ENCODE peak calls at places on chromosomes 16 and 17, in nine cellular contexts. X, G, R, Z, O, Q, T, A and S are unnamed samples.

GRCh38 chr16:31286421-31287032 is 26.8 kb downstream of the ITGAM start:
- DNase-seq in O (no peak), Z (no peak), A (no peak), Q (no peak), G (no peak), X (no peak), T (no peak), R (no peak), S (no peak)

GRCh38 chr17:7004398-7005253 is 7.8 kb upstream of the RNASEK start:
- DNase-seq in X (no peak), Q (peak; percentile 73), R (no peak), G (no peak), T (no peak), A (peak; percentile 64), O (no peak), Z (peak; percentile 74), S (no peak)

GRCh38 chr17:33889766-33890165 is 365.3 kb upstream of the CCL2 start:
- DNase-seq in T (no peak), A (no peak), R (no peak), X (no peak), G (no peak), O (no peak), Q (no peak), Z (no peak), S (no peak)

GRCh38 chr17:66508896-66509843 is 206.8 kb downstream of the PRKCA start:
- DNase-seq in T (no peak), Z (peak; percentile 83), X (no peak), Q (peak; percentile 94), G (peak; percentile 82), R (peak; percentile 20), O (peak; percentile 46), A (peak; percentile 77), S (no peak)

GRCh38 chr17:48915459-48916282 is 7.5 kb downstream of the UBE2Z start:
- DNase-seq in Z (peak; percentile 71), R (no peak), T (peak; percentile 22), X (no peak), O (peak; percentile 12), Q (peak; percentile 99), G (peak; percentile 83), A (no peak), S (no peak)

GRCh38 chr16:76676356-76676755 is 399.2 kb downstream of the CNTNAP4 start:
- DNase-seq in G (no peak), A (no peak), Q (peak; percentile 97), X (no peak), O (no peak), Z (no peak), R (no peak), T (no peak), S (no peak)

GRCh38 chr17:4858068-4858879 is 25.1 kb downstream of the MINK1 start:
- DNase-seq in X (peak; percentile 48), O (no peak), T (no peak), A (no peak), Z (peak; percentile 88), G (no peak), R (no peak), Q (peak; percentile 36), S (no peak)

GRCh38 chr16:84569382-84569987 is 48.4 kb downstream of the COTL1 start:
- DNase-seq in O (no peak), A (no peak), X (no peak), R (no peak), T (no peak), Q (no peak), G (no peak), Z (no peak), S (no peak)